ENCODE peak calls at places on chromosomes 2 and 18, in four cellular contexts. L is OCI-LY7, Y is HFF-Myc, M is GM10248. W is an unnamed sample.
A peak's percentile ranks its signal among the peaks of the same experiment; 100 is the strongest.

GRCh38 chr2:234308814-234309195 is 188.1 kb downstream of the ARL4C start:
- DNase-seq in L (peak; percentile 69), Y (no peak), M (peak; percentile 52), W (no peak)

GRCh38 chr18:53682796-53683195 is 541.7 kb downstream of the MBD2 start:
- DNase-seq in L (no peak), Y (no peak), M (no peak), W (no peak)

GRCh38 chr2:230758566-230759480 is 46.2 kb downstream of the CAB39 start:
- DNase-seq in L (no peak), Y (no peak), M (peak; percentile 28), W (peak; percentile 88)

GRCh38 chr18:8769509-8769908 is 64.2 kb downstream of the MTCL1 start:
- DNase-seq in L (no peak), Y (no peak), M (no peak), W (no peak)

GRCh38 chr2:88606371-88607030 is 20.8 kb downstream of the EIF2AK3 start:
- DNase-seq in L (peak; percentile 92), Y (no peak), M (peak; percentile 34), W (no peak)

GRCh38 chr2:60347781-60348180 is 205.7 kb downstream of the BCL11A start:
- DNase-seq in L (no peak), Y (no peak), M (no peak), W (no peak)

GRCh38 chr18:67154979-67155378 is 361.5 kb downstream of the DSEL start:
- DNase-seq in L (no peak), Y (no peak), M (no peak), W (no peak)

GRCh38 chr2:118151831-118152230 is 63.6 kb downstream of the INSIG2 start:
- DNase-seq in L (no peak), Y (no peak), M (no peak), W (no peak)

GRCh38 chr18:66640431-66640830 is 36.5 kb upstream of the CDH19 start:
- DNase-seq in L (no peak), Y (no peak), M (no peak), W (no peak)

DNA sequence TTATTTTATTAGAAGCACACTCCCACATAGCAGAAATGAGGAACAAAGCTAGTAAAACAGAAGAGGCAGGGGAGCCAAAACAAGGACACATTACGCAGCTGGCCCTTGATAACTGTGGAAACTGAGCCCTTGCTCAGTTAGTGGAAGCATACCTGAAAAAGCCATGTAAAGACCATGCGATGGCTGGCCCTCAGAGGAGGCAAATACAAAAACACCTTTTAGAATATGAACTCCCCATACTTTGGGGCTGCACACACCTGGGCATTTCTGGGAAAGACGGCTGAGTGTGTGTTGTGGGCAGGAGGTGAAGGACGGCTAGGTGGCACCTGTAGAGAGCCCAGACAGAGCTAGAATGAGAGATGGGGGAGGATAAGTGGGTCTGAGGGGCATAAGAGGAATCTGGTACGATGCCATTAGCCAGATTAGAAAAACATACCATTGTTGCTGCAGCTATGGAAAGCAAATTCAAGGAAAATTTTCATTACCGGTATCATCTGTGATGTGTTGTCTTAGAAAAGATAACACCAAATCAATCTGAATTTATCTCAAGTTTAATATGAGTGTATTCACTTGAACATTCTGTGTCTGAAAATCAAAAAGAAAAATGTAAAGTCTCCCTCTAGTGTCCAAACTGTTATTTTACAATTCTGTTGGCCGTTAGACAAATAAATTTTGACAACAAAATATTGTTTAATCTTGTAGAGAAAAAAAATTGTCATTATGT is 45.2 kb upstream of the SULT1C3 start:
- DNase-seq in L (no peak), Y (no peak), M (no peak), W (no peak)
- TF ChIP-seq CTCF in L (peak; percentile 83), Y (no peak), M (peak; percentile 27), W (peak; percentile 82)

DNA sequence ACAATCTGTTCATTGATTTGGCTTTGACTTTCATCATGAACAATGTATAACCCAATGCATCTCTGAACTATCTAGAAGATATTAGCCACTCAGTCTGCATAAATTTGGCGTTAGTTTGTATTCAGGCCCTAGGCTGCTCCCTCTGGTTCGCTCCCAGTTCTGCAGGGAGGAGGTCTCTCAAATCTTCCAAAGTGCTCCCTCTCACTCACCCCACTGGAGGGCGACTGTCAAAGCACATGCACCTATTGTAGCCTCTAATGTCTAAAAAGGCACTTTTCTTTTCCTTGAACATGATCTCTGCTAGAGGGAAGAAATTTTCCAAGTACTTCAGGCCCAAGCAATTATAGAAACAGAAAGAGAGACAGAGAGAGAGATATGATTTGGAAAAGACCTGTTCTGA is 291.5 kb downstream of the TDRD15 start:
- DNase-seq in L (no peak), Y (no peak), M (no peak), W (no peak)
- TF ChIP-seq CTCF in L (peak; percentile 53), Y (no peak), M (no peak), W (no peak)

GRCh38 chr2:101401906-101402305 is 14.6 kb upstream of the CREG2 start:
- DNase-seq in L (no peak), Y (no peak), M (no peak), W (no peak)
- TF ChIP-seq CTCF in L (peak; percentile 45), Y (no peak), M (no peak), W (peak; percentile 51)

GRCh38 chr2:38039511-38039910 is 36.4 kb downstream of the CYP1B1 start:
- DNase-seq in L (no peak), Y (no peak), M (no peak), W (no peak)

GRCh38 chr2:38037325-38037724 is 38.6 kb downstream of the CYP1B1 start:
- DNase-seq in L (no peak), Y (no peak), M (no peak), W (no peak)

GRCh38 chr2:38038682-38039081 is 37.3 kb downstream of the CYP1B1 start:
- DNase-seq in L (no peak), Y (no peak), M (no peak), W (no peak)

GRCh38 chr2:38039111-38039510 is 36.8 kb downstream of the CYP1B1 start:
- DNase-seq in L (no peak), Y (no peak), M (no peak), W (no peak)

DNA sequence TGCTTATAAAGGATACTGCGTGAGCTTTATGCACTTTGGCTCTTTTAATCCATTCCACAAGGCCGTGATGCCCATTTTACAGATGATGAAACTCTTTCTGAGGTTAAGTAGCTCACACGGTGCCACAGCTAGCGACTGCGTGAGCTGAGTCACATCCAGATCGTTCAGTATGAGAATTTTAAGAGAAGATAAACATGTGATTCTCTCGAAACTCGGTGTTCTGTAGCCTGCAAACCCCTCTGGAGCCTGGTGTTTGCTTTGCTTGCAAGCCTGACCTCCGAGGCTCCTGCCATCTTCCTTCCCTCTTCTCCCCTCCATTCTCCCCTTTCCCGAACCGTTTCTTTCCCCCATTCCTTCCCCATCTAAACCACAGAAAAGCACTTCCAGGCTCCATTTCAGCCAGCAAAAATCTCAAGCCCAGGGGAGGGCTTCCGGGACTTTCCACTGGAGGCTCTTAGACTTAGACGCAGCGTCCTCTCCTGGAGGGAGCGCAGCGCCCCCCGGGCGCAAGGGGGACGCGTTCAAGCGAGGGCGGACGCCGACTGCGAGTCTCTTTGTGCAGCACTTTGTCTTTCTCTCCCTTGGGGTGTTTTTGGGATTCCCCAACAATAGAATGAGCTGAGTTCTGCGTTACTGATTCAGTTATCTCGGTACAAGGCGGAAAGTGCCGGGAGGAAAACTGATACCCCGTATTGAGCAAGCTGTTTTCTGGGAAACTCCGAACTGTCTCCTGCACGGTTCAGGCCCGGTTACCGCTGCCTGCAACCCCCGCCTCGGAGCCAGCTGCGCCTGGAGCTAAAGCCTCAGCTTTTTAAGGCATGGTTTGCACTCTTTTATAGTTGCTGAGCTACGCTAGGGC is 38.0 kb downstream of the CYP1B1 start:
- DNase-seq in L (no peak), Y (no peak), M (peak; percentile 70), W (no peak)
- TF ChIP-seq CTCF in L (no peak), Y (peak; percentile 37), M (peak; percentile 80), W (peak; percentile 10)

GRCh38 chr2:10355471-10356458 is 53.1 kb downstream of the HPCAL1 start:
- DNase-seq in L (no peak), Y (no peak), M (no peak), W (no peak)
- TF ChIP-seq CTCF in L (no peak), Y (no peak), M (no peak), W (no peak)

DNA sequence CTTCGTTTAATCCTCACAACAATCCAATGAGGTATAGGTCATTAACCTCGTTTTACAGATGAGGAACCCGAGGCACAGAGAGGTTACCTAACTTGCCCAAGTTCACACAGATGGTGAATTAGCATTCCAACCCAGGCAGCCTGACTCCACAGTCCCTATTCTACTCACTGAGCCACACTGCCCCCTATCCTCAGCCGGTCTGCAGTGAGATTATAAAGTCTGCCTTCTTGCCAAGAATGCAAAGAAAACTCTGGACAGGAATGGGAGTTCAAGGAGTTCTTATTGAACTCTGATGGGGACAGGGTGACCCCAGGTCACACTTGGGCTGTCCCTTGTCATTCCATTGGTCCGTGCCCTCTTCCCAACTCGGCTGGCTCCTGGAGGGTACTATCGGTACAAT is 118.1 kb upstream of the MSH6 start:
- DNase-seq in L (peak; percentile 62), Y (no peak), M (no peak), W (no peak)
- TF ChIP-seq CTCF in L (peak; percentile 79), Y (peak; percentile 9), M (peak; percentile 4), W (peak; percentile 40)

DNA sequence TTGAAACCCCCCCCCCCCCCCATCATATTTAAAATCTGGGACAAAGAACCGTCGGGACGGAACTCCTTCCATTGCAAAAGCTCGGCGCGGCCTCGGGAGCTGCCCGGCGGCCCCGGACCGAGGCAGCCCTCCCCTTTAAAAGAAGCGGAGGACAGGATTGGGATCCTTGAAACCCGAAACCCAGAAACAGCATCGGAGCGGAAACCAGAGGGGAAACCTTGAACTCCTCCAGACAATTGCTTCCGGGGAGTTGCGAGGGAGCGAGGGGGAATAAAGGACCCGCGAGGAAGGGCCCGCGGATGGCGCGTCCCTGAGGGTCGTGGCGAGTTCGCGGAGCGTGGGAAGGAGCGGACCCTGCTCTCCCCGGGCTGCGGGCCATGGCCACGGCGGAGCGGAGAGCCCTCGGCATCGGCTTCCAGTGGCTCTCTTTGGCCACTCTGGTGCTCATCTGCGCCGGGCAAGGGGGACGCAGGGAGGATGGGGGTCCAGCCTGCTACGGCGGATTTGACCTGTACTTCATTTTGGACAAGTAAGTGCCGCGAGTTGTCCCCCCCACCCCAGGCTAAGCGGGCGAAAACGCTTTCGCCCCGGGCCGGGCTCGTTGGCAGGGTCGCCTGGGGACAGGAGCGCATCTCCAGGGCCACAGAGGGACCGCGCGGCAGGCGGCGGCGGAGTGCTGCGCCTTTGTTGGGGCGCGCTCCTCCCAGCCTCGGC is at the start of gene ANTXR1:
- DNase-seq in L (no peak), Y (peak; percentile 67), M (peak; percentile 29), W (peak; percentile 67)
- TF ChIP-seq CTCF in L (peak; percentile 5), Y (no peak), M (no peak), W (peak; percentile 69)

GRCh38 chr18:59643740-59644139 is 53.5 kb downstream of the CCBE1 start:
- DNase-seq in L (no peak), Y (no peak), M (no peak), W (no peak)

GRCh38 chr18:59650266-59650820 is 46.9 kb downstream of the CCBE1 start:
- DNase-seq in L (no peak), Y (no peak), M (no peak), W (no peak)

GRCh38 chr18:59646946-59647307 is 50.3 kb downstream of the CCBE1 start:
- DNase-seq in L (no peak), Y (no peak), M (no peak), W (no peak)

GRCh38 chr18:59649575-59649974 is 47.6 kb downstream of the CCBE1 start:
- DNase-seq in L (no peak), Y (no peak), M (no peak), W (no peak)

GRCh38 chr18:59646228-59646945 is 50.8 kb downstream of the CCBE1 start:
- DNase-seq in L (no peak), Y (no peak), M (no peak), W (no peak)
- TF ChIP-seq CTCF in L (peak; percentile 21), Y (peak; percentile 25), M (peak; percentile 16), W (peak; percentile 47)

W was measured in HFFc6.